ENCODE peak calls at places on chromosomes 2 and 18, in seven cellular contexts. N, X, T, K, V, D and Q are unnamed samples.

GRCh38 chr18:10381951-10382350 is 72.5 kb upstream of the APCDD1 start:
- DNase-seq in V (no peak), X (no peak), T (peak), D (no peak), N (no peak), K (no peak), Q (peak)

GRCh38 chr2:129733579-129733978 is 245.9 kb upstream of the RAB6C start:
- DNase-seq in N (no peak), X (no peak), T (no peak), V (no peak), D (no peak), K (no peak), Q (no peak)

GRCh38 chr2:20823917-20824316 is 1.0 kb upstream of the LDAH start:
- DNase-seq in D (no peak), X (no peak), K (no peak), V (no peak), N (no peak), T (no peak), Q (no peak)

GRCh38 chr2:191565647-191566198 is 112.2 kb upstream of the NABP1 start:
- DNase-seq in D (no peak), V (no peak), N (no peak), T (no peak), K (peak), X (no peak), Q (no peak)

GRCh38 chr2:3277748-3278520 is 99.7 kb downstream of the EIPR1 start:
- DNase-seq in T (no peak), V (no peak), N (no peak), D (no peak), X (no peak), K (no peak), Q (no peak)

GRCh38 chr2:176174850-176175728 is 13.4 kb upstream of the HOXD1 start:
- DNase-seq in T (no peak), N (peak), K (peak), X (no peak), D (no peak), V (peak), Q (peak)

GRCh38 chr18:35122586-35123224 is 81.5 kb downstream of the MAPRE2 start:
- DNase-seq in N (peak), V (no peak), D (no peak), K (peak), T (no peak), X (no peak), Q (no peak)

GRCh38 chr2:8121826-8122505 is 559.9 kb upstream of the ID2 start:
- DNase-seq in D (no peak), V (no peak), T (peak), X (no peak), K (no peak), N (no peak), Q (no peak)

GRCh38 chr18:74574916-74575315 is 22.8 kb upstream of the ZNF407 start:
- DNase-seq in T (no peak), K (no peak), N (no peak), D (no peak), V (no peak), X (no peak), Q (no peak)

GRCh38 chr18:858016-858415 is 46.0 kb upstream of the YES1 start:
- DNase-seq in D (no peak), V (no peak), N (no peak), K (no peak), T (no peak), X (no peak), Q (peak)

DNA sequence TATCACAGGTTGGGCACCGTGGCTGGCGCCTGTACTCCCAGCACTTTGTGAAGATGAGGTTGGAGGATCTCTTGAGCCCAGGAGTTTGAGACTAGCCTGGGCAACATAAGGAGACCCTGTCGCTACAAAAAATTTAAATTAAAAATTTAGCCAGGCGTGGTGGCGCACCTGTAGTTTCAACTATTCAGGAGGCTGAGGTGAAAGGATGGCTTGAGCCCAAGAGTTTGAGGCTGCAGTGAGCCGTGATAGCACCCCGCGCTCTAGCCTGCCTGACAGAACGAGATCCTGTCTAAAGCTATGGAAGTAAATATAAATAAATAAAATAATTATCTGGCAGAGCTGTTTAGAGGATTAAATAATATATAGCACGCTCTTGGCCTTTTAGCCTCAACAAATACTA is 1.4 kb upstream of the SH3RF3 start:
- DNase-seq in X (no peak), D (no peak), T (no peak), N (no peak), V (no peak), K (no peak), Q (no peak)
- H3K4me3 ChIP-seq in X (no peak), D (peak), T (no peak), N (no peak), V (no peak), K (no peak), Q (no peak)

GRCh38 chr18:33440384-33441043 is at the start of gene CCDC178:
- DNase-seq in T (peak), D (peak), X (peak), K (peak), N (peak), V (peak), Q (peak)
- H3K9ac ChIP-seq in T (no peak), D (no peak), X (peak), K (peak), N (no peak), V (peak), Q (peak)

GRCh38 chr2:197165020-197165419 is 145.6 kb downstream of the ANKRD44 start:
- DNase-seq in X (no peak), K (no peak), T (no peak), D (no peak), V (no peak), N (no peak), Q (no peak)
- H3K4me3 ChIP-seq in X (no peak), K (no peak), T (no peak), D (no peak), V (no peak), N (no peak), Q (no peak)

GRCh38 chr2:237421542-237422047 is 7.6 kb upstream of the COL6A3 start:
- DNase-seq in D (peak), K (peak), N (peak), X (peak), V (peak), T (peak), Q (peak)
- H3K9ac ChIP-seq in D (no peak), K (peak), N (no peak), X (no peak), V (peak), T (peak), Q (peak)

GRCh38 chr2:74501335-74502071 is 2.1 kb upstream of the LBX2 start:
- DNase-seq in X (no peak), D (no peak), V (no peak), T (no peak), N (peak), K (peak), Q (no peak)

GRCh38 chr2:74504591-74504990 is 2.9 kb downstream of the PCGF1 start:
- DNase-seq in K (no peak), V (no peak), T (no peak), D (no peak), X (no peak), N (no peak), Q (no peak)

GRCh38 chr2:74503506-74504475 is 3.7 kb downstream of the PCGF1 start:
- DNase-seq in D (no peak), N (no peak), T (no peak), K (no peak), V (no peak), X (no peak), Q (no peak)

GRCh38 chr2:74502147-74502719 is 2.8 kb upstream of the LBX2 start:
- DNase-seq in K (no peak), N (peak), T (no peak), D (no peak), X (no peak), V (no peak), Q (no peak)

GRCh38 chr2:74502720-74503505 is 3.5 kb upstream of the LBX2 start:
- DNase-seq in D (peak), X (no peak), V (no peak), T (peak), K (peak), N (peak), Q (peak)
- H3K4me3 ChIP-seq in D (peak), X (peak), V (peak), T (peak), K (peak), N (peak), Q (peak)

GRCh38 chr18:57805117-57805516 is 2.0 kb upstream of the ATP8B1 start:
- DNase-seq in V (no peak), T (no peak), K (no peak), N (no peak), X (no peak), D (no peak), Q (no peak)

GRCh38 chr18:57803119-57803969 is at the start of gene ATP8B1:
- DNase-seq in X (peak), K (peak), V (no peak), T (peak), N (peak), D (peak), Q (peak)

GRCh38 chr18:57802166-57802868 is 798 bp downstream of the ATP8B1 start:
- DNase-seq in D (no peak), K (peak), T (no peak), N (peak), V (no peak), X (peak), Q (no peak)

GRCh38 chr18:57801379-57802165 is 1.5 kb downstream of the ATP8B1 start:
- DNase-seq in T (no peak), X (peak), N (peak), V (no peak), K (no peak), D (no peak), Q (no peak)

DNA sequence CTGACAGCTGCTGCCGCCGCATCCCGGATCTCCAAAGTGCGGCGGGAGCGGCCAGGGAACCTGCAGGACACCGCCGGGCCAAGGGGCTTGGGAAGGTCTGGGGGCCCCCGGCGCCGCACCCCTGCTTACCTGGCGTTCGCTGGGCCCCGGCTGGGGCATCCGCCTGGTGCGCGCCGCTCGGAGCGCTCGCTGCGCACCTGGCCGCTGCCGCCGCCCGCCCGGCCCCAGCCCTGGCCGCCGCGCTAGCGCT is 321 bp downstream of the ATP8B1 start:
- DNase-seq in V (no peak), X (no peak), N (no peak), D (no peak), K (no peak), T (no peak), Q (no peak)
- H3K9ac ChIP-seq in V (peak), X (no peak), N (no peak), D (peak), K (peak), T (peak), Q (peak)